ENCODE peak calls at places on chromosome 15, in nine cellular contexts. One of them, this sample, is unnamed. For H3K27me3, the result is how much of the 10 kb centered on the place peaks cover.

GRCh38 chr15:87728998-87729397 is 527.5 kb downstream of the NTRK3 start:
- DNase-seq in GM23338: no peak
- DNase-seq in cardiac muscle cell: no peak
- DNase-seq in GM06990: no peak
- DNase-seq in heart left ventricle: no peak
- DNase-seq in brain microvascular endothelial cell: no peak
- DNase-seq in CD4-positive, alpha-beta T cell: no peak
- DNase-seq in pancreas: no peak
- DNase-seq in IMR-90: no peak
- DNase-seq in this sample: no peak

GRCh38 chr15:38474155-38474757 is 20.3 kb downstream of the FAM98B start:
- DNase-seq in cardiac muscle cell: peak
- DNase-seq in CD4-positive, alpha-beta T cell: peak
- DNase-seq in brain microvascular endothelial cell: peak
- DNase-seq in IMR-90: peak
- DNase-seq in GM06990: peak
- DNase-seq in heart left ventricle: no peak
- DNase-seq in pancreas: no peak
- DNase-seq in GM23338: peak
- DNase-seq in this sample: no peak

GRCh38 chr15:31305375-31305774 is 21.3 kb upstream of the KLF13 start:
- DNase-seq in pancreas: no peak
- DNase-seq in IMR-90: no peak
- DNase-seq in heart left ventricle: peak
- DNase-seq in CD4-positive, alpha-beta T cell: no peak
- DNase-seq in cardiac muscle cell: no peak
- DNase-seq in GM23338: no peak
- DNase-seq in brain microvascular endothelial cell: no peak
- DNase-seq in GM06990: no peak
- DNase-seq in this sample: no peak

GRCh38 chr15:66566963-66567531 is 1.2 kb upstream of the LCTL start:
- DNase-seq in brain microvascular endothelial cell: peak
- DNase-seq in heart left ventricle: peak
- DNase-seq in GM06990: peak
- DNase-seq in CD4-positive, alpha-beta T cell: peak
- DNase-seq in IMR-90: peak
- DNase-seq in pancreas: no peak
- DNase-seq in cardiac muscle cell: peak
- DNase-seq in GM23338: peak
- DNase-seq in this sample: no peak

GRCh38 chr15:38154837-38155236 is 97.8 kb upstream of the SPRED1 start:
- DNase-seq in pancreas: no peak
- DNase-seq in IMR-90: no peak
- DNase-seq in GM23338: no peak
- DNase-seq in cardiac muscle cell: no peak
- DNase-seq in brain microvascular endothelial cell: no peak
- DNase-seq in GM06990: no peak
- DNase-seq in heart left ventricle: no peak
- DNase-seq in CD4-positive, alpha-beta T cell: no peak
- DNase-seq in this sample: no peak

GRCh38 chr15:50888054-50888453 is 20.4 kb upstream of the AP4E1 start:
- DNase-seq in brain microvascular endothelial cell: peak
- DNase-seq in IMR-90: peak
- DNase-seq in CD4-positive, alpha-beta T cell: no peak
- DNase-seq in cardiac muscle cell: no peak
- DNase-seq in GM06990: no peak
- DNase-seq in pancreas: no peak
- DNase-seq in heart left ventricle: no peak
- DNase-seq in GM23338: no peak
- DNase-seq in this sample: no peak

GRCh38 chr15:76588811-76589747 is 252.5 kb downstream of the ISL2 start:
- DNase-seq in GM23338: peak
- DNase-seq in IMR-90: no peak
- DNase-seq in GM06990: no peak
- DNase-seq in cardiac muscle cell: no peak
- DNase-seq in pancreas: no peak
- DNase-seq in CD4-positive, alpha-beta T cell: no peak
- DNase-seq in heart left ventricle: no peak
- DNase-seq in brain microvascular endothelial cell: no peak
- DNase-seq in this sample: no peak

GRCh38 chr15:94363382-94363781 is 132.0 kb downstream of the MCTP2 start:
- DNase-seq in GM23338: no peak
- DNase-seq in GM06990: no peak
- DNase-seq in heart left ventricle: no peak
- DNase-seq in pancreas: no peak
- DNase-seq in cardiac muscle cell: no peak
- DNase-seq in IMR-90: no peak
- DNase-seq in CD4-positive, alpha-beta T cell: no peak
- DNase-seq in brain microvascular endothelial cell: no peak
- DNase-seq in this sample: no peak

GRCh38 chr15:52783929-52784798 is 6.0 kb downstream of the ONECUT1 start:
- DNase-seq in pancreas: peak
- DNase-seq in IMR-90: no peak
- DNase-seq in GM23338: peak
- DNase-seq in brain microvascular endothelial cell: no peak
- DNase-seq in heart left ventricle: no peak
- DNase-seq in GM06990: peak
- DNase-seq in cardiac muscle cell: peak
- DNase-seq in CD4-positive, alpha-beta T cell: no peak
- DNase-seq in this sample: no peak

GRCh38 chr15:52783191-52783829 is 6.8 kb downstream of the ONECUT1 start:
- DNase-seq in brain microvascular endothelial cell: no peak
- DNase-seq in pancreas: no peak
- DNase-seq in cardiac muscle cell: peak
- DNase-seq in CD4-positive, alpha-beta T cell: no peak
- DNase-seq in IMR-90: no peak
- DNase-seq in GM23338: peak
- DNase-seq in GM06990: no peak
- DNase-seq in heart left ventricle: no peak
- DNase-seq in this sample: no peak

GRCh38 chr15:52785672-52786406 is 4.3 kb downstream of the ONECUT1 start:
- DNase-seq in GM06990: no peak
- DNase-seq in brain microvascular endothelial cell: no peak
- DNase-seq in heart left ventricle: no peak
- DNase-seq in CD4-positive, alpha-beta T cell: no peak
- DNase-seq in GM23338: peak
- DNase-seq in cardiac muscle cell: no peak
- DNase-seq in IMR-90: no peak
- DNase-seq in pancreas: no peak
- DNase-seq in this sample: no peak

GRCh38 chr15:52786436-52787122 is 3.6 kb downstream of the ONECUT1 start:
- DNase-seq in CD4-positive, alpha-beta T cell: no peak
- DNase-seq in cardiac muscle cell: no peak
- DNase-seq in IMR-90: no peak
- DNase-seq in GM23338: peak
- DNase-seq in brain microvascular endothelial cell: no peak
- DNase-seq in GM06990: no peak
- DNase-seq in pancreas: no peak
- DNase-seq in heart left ventricle: no peak
- DNase-seq in this sample: no peak

GRCh38 chr15:52784799-52785671 is 5.1 kb downstream of the ONECUT1 start:
- DNase-seq in IMR-90: no peak
- DNase-seq in CD4-positive, alpha-beta T cell: no peak
- DNase-seq in GM23338: peak
- DNase-seq in GM06990: no peak
- DNase-seq in heart left ventricle: no peak
- DNase-seq in brain microvascular endothelial cell: no peak
- DNase-seq in pancreas: peak
- DNase-seq in cardiac muscle cell: no peak
- DNase-seq in this sample: no peak
- H3K27me3 ChIP-seq in IMR-90: half or more
- H3K27me3 ChIP-seq in CD4-positive, alpha-beta T cell: half or more
- H3K27me3 ChIP-seq in GM23338: half or more
- H3K27me3 ChIP-seq in GM06990: under half
- H3K27me3 ChIP-seq in heart left ventricle: half or more
- H3K27me3 ChIP-seq in brain microvascular endothelial cell: half or more
- H3K27me3 ChIP-seq in pancreas: under half
- H3K27me3 ChIP-seq in cardiac muscle cell: half or more
- H3K27me3 ChIP-seq in this sample: half or more

GRCh38 chr15:98391568-98391967 is 256.8 kb upstream of the IGF1R start:
- DNase-seq in pancreas: no peak
- DNase-seq in GM23338: no peak
- DNase-seq in GM06990: no peak
- DNase-seq in cardiac muscle cell: no peak
- DNase-seq in heart left ventricle: no peak
- DNase-seq in CD4-positive, alpha-beta T cell: no peak
- DNase-seq in IMR-90: no peak
- DNase-seq in brain microvascular endothelial cell: no peak
- DNase-seq in this sample: no peak

GRCh38 chr15:98395974-98396627 is 252.2 kb upstream of the IGF1R start:
- DNase-seq in cardiac muscle cell: no peak
- DNase-seq in GM06990: no peak
- DNase-seq in CD4-positive, alpha-beta T cell: no peak
- DNase-seq in brain microvascular endothelial cell: no peak
- DNase-seq in pancreas: no peak
- DNase-seq in IMR-90: no peak
- DNase-seq in heart left ventricle: no peak
- DNase-seq in GM23338: no peak
- DNase-seq in this sample: no peak

GRCh38 chr15:98394546-98394945 is 253.8 kb upstream of the IGF1R start:
- DNase-seq in IMR-90: no peak
- DNase-seq in GM06990: no peak
- DNase-seq in cardiac muscle cell: no peak
- DNase-seq in GM23338: peak
- DNase-seq in CD4-positive, alpha-beta T cell: no peak
- DNase-seq in brain microvascular endothelial cell: no peak
- DNase-seq in heart left ventricle: no peak
- DNase-seq in pancreas: no peak
- DNase-seq in this sample: no peak

GRCh38 chr15:98386594-98386993 is 261.7 kb upstream of the IGF1R start:
- DNase-seq in brain microvascular endothelial cell: no peak
- DNase-seq in IMR-90: no peak
- DNase-seq in GM23338: no peak
- DNase-seq in pancreas: no peak
- DNase-seq in heart left ventricle: no peak
- DNase-seq in GM06990: no peak
- DNase-seq in CD4-positive, alpha-beta T cell: no peak
- DNase-seq in cardiac muscle cell: no peak
- DNase-seq in this sample: no peak

GRCh38 chr15:98391131-98391530 is 257.2 kb upstream of the IGF1R start:
- DNase-seq in CD4-positive, alpha-beta T cell: no peak
- DNase-seq in heart left ventricle: no peak
- DNase-seq in GM06990: no peak
- DNase-seq in brain microvascular endothelial cell: no peak
- DNase-seq in cardiac muscle cell: no peak
- DNase-seq in GM23338: no peak
- DNase-seq in IMR-90: no peak
- DNase-seq in pancreas: no peak
- DNase-seq in this sample: no peak
- H3K27me3 ChIP-seq in CD4-positive, alpha-beta T cell: under half
- H3K27me3 ChIP-seq in heart left ventricle: under half
- H3K27me3 ChIP-seq in GM06990: under half
- H3K27me3 ChIP-seq in brain microvascular endothelial cell: under half
- H3K27me3 ChIP-seq in cardiac muscle cell: under half
- H3K27me3 ChIP-seq in GM23338: under half
- H3K27me3 ChIP-seq in IMR-90: under half
- H3K27me3 ChIP-seq in pancreas: under half
- H3K27me3 ChIP-seq in this sample: under half

GRCh38 chr15:70521576-70522322 is 241.6 kb downstream of the UACA start:
- DNase-seq in IMR-90: no peak
- DNase-seq in cardiac muscle cell: no peak
- DNase-seq in CD4-positive, alpha-beta T cell: no peak
- DNase-seq in brain microvascular endothelial cell: no peak
- DNase-seq in GM06990: no peak
- DNase-seq in heart left ventricle: no peak
- DNase-seq in pancreas: no peak
- DNase-seq in GM23338: no peak
- DNase-seq in this sample: no peak

GRCh38 chr15:70517194-70517590 is 246.2 kb downstream of the UACA start:
- DNase-seq in brain microvascular endothelial cell: no peak
- DNase-seq in CD4-positive, alpha-beta T cell: no peak
- DNase-seq in IMR-90: no peak
- DNase-seq in cardiac muscle cell: no peak
- DNase-seq in GM06990: no peak
- DNase-seq in pancreas: no peak
- DNase-seq in heart left ventricle: no peak
- DNase-seq in GM23338: no peak
- DNase-seq in this sample: no peak

GRCh38 chr15:70518201-70519003 is 245.0 kb downstream of the UACA start:
- DNase-seq in CD4-positive, alpha-beta T cell: no peak
- DNase-seq in brain microvascular endothelial cell: no peak
- DNase-seq in IMR-90: no peak
- DNase-seq in GM06990: no peak
- DNase-seq in cardiac muscle cell: no peak
- DNase-seq in GM23338: no peak
- DNase-seq in heart left ventricle: no peak
- DNase-seq in pancreas: no peak
- DNase-seq in this sample: no peak

GRCh38 chr15:70519004-70519365 is 244.4 kb downstream of the UACA start:
- DNase-seq in GM06990: no peak
- DNase-seq in CD4-positive, alpha-beta T cell: no peak
- DNase-seq in heart left ventricle: no peak
- DNase-seq in IMR-90: no peak
- DNase-seq in GM23338: no peak
- DNase-seq in pancreas: no peak
- DNase-seq in brain microvascular endothelial cell: no peak
- DNase-seq in cardiac muscle cell: no peak
- DNase-seq in this sample: no peak

DNA sequence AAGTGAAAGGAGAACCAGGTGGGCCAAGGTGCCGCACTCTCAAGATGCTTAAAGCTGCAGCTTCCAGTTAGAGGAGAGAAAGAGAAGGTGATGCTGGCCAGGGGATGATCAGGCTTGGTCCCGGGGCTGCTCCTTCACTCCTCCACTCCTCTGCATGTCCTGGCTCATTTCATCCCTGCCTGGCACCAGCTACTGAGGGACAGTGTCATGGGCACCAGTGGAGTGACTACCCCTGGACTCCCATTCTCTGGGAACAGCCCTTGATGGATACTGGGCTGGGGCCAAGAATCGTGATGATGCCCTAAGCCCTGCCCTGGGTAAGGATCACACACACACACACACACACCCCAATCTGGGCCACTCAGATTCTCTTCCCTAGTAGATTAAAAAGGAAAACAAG is 243.7 kb downstream of the UACA start:
- DNase-seq in pancreas: no peak
- DNase-seq in GM06990: no peak
- DNase-seq in heart left ventricle: no peak
- DNase-seq in GM23338: no peak
- DNase-seq in brain microvascular endothelial cell: no peak
- DNase-seq in cardiac muscle cell: no peak
- DNase-seq in IMR-90: no peak
- DNase-seq in CD4-positive, alpha-beta T cell: no peak
- DNase-seq in this sample: no peak
- H3K27me3 ChIP-seq in pancreas: under half
- H3K27me3 ChIP-seq in GM06990: under half
- H3K27me3 ChIP-seq in heart left ventricle: under half
- H3K27me3 ChIP-seq in GM23338: under half
- H3K27me3 ChIP-seq in brain microvascular endothelial cell: under half
- H3K27me3 ChIP-seq in cardiac muscle cell: under half
- H3K27me3 ChIP-seq in IMR-90: half or more
- H3K27me3 ChIP-seq in CD4-positive, alpha-beta T cell: under half
- H3K27me3 ChIP-seq in this sample: under half

DNA sequence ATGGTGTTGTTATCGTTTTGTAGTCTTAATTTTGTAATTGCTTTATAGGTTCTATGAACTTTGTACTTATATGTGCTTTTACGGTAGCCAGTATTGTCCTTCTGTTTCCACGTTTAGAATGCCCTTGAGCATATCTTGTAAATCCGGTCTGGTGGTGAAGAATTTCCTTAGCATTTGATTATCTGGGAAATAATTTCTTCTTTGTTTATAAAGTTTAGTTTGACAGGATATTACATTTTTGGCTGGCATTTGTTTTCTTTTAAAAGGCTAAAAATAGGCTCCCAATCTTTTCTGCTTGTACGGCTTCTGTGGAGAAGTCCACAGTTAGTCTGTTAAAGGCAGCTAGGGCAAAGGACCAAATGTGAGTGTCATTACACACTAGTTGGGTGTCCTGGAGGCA is 36.7 kb downstream of the SPESP1 start:
- DNase-seq in heart left ventricle: no peak
- DNase-seq in cardiac muscle cell: no peak
- DNase-seq in CD4-positive, alpha-beta T cell: no peak
- DNase-seq in pancreas: no peak
- DNase-seq in GM06990: no peak
- DNase-seq in IMR-90: no peak
- DNase-seq in brain microvascular endothelial cell: no peak
- DNase-seq in GM23338: no peak
- DNase-seq in this sample: no peak
- H3K27me3 ChIP-seq in heart left ventricle: under half
- H3K27me3 ChIP-seq in cardiac muscle cell: under half
- H3K27me3 ChIP-seq in CD4-positive, alpha-beta T cell: under half
- H3K27me3 ChIP-seq in pancreas: under half
- H3K27me3 ChIP-seq in GM06990: under half
- H3K27me3 ChIP-seq in IMR-90: under half
- H3K27me3 ChIP-seq in brain microvascular endothelial cell: under half
- H3K27me3 ChIP-seq in GM23338: under half
- H3K27me3 ChIP-seq in this sample: under half